ENCODE peak calls at places on chromosomes 6 and 20, in seven cellular contexts. D is transverse colon, L is heart left ventricle, N is Peyer's patch, O is H54, Y is uterus, C is suprapubic skin. P is an unnamed sample.
A peak's percentile ranks its signal among the peaks of the same experiment; 100 is the strongest.

GRCh38 chr6:155112757-155113156 is 117.6 kb downstream of the TIAM2 start:
- DNase-seq in D (no peak), L (no peak), N (no peak), O (no peak), Y (no peak), C (no peak), P (no peak)

GRCh38 chr20:11409526-11409925 is 508.2 kb upstream of the BTBD3 start:
- DNase-seq in D (no peak), L (no peak), N (no peak), O (no peak), Y (no peak), C (no peak), P (no peak)

GRCh38 chr6:166156942-166157341 is 10.7 kb downstream of the TBXT start:
- DNase-seq in D (no peak), L (no peak), N (no peak), O (no peak), Y (no peak), C (no peak), P (no peak)

GRCh38 chr20:7924692-7925091 is 15.6 kb downstream of the HAO1 start:
- DNase-seq in D (no peak), L (no peak), N (no peak), O (no peak), Y (no peak), C (no peak), P (no peak)

GRCh38 chr20:32877507-32877906 is 18.8 kb downstream of the EFCAB8 start:
- DNase-seq in D (no peak), L (no peak), N (no peak), O (no peak), Y (no peak), C (no peak), P (no peak)

GRCh38 chr6:5012531-5012930 is 8.7 kb upstream of the RPP40 start:
- DNase-seq in D (no peak), L (no peak), N (no peak), O (no peak), Y (no peak), C (no peak), P (no peak)

GRCh38 chr6:43820486-43820885 is 50.5 kb downstream of the VEGFA start:
- DNase-seq in D (no peak), L (no peak), N (no peak), O (no peak), Y (no peak), C (no peak), P (no peak)

GRCh38 chr6:148432405-148433195 is 90.0 kb downstream of the SASH1 start:
- DNase-seq in D (no peak), L (no peak), N (no peak), O (no peak), Y (peak; percentile 38), C (no peak), P (no peak)

GRCh38 chr6:104252276-104252675 is 607.4 kb downstream of the HACE1 start:
- DNase-seq in D (no peak), L (no peak), N (no peak), O (no peak), Y (no peak), C (no peak), P (no peak)

GRCh38 chr20:7497985-7498384 is 442.3 kb downstream of the HAO1 start:
- DNase-seq in D (no peak), L (no peak), N (no peak), O (peak; percentile 19), Y (no peak), C (no peak), P (no peak)

GRCh38 chr6:52284131-52284459 is 447 bp downstream of the MCM3 start:
- DNase-seq in D (peak; percentile 37), L (no peak), N (peak; percentile 66), O (peak; percentile 27), Y (peak; percentile 30), C (peak; percentile 68), P (no peak)

GRCh38 chr6:152356659-152357058 is 280.5 kb downstream of the SYNE1 start:
- DNase-seq in D (no peak), L (no peak), N (no peak), O (no peak), Y (no peak), C (no peak), P (no peak)

GRCh38 chr6:44067073-44067759 is 60.0 kb downstream of the MRPL14 start:
- DNase-seq in D (no peak), L (no peak), N (no peak), O (no peak), Y (peak; percentile 16), C (no peak), P (no peak)

GRCh38 chr6:130602151-130602770 is 224.9 kb upstream of the SMLR1 start:
- DNase-seq in D (no peak), L (no peak), N (no peak), O (peak; percentile 29), Y (peak; percentile 46), C (no peak), P (no peak)

GRCh38 chr6:20877008-20877937 is 343.0 kb downstream of the CDKAL1 start:
- DNase-seq in D (peak; percentile 40), L (no peak), N (peak; percentile 77), O (peak; percentile 52), Y (peak; percentile 61), C (peak; percentile 64), P (no peak)

GRCh38 chr20:14189794-14190402 is 147.5 kb downstream of the FLRT3 start:
- DNase-seq in D (no peak), L (no peak), N (no peak), O (no peak), Y (no peak), C (no peak), P (no peak)

GRCh38 chr6:9039258-9039657 is 603.9 kb upstream of the SLC35B3 start:
- DNase-seq in D (no peak), L (peak; percentile 35), N (no peak), O (no peak), Y (no peak), C (no peak), P (no peak)

GRCh38 chr20:11891081-11891826 is 26.4 kb upstream of the BTBD3 start:
- DNase-seq in D (peak; percentile 50), L (peak; percentile 78), N (peak; percentile 58), O (peak; percentile 22), Y (peak; percentile 31), C (peak; percentile 70), P (peak; percentile 63)

GRCh38 chr6:156944412-156944811 is 167.2 kb downstream of the ARID1B start:
- DNase-seq in D (no peak), L (no peak), N (no peak), O (no peak), Y (no peak), C (no peak), P (no peak)

GRCh38 chr20:298755-299391 is 1.5 kb downstream of the ZCCHC3 start:
- DNase-seq in D (no peak), L (no peak), N (no peak), O (no peak), Y (no peak), C (no peak), P (peak; percentile 54)

GRCh38 chr20:301886-302848 is 4.8 kb downstream of the ZCCHC3 start:
- DNase-seq in D (no peak), L (no peak), N (no peak), O (no peak), Y (no peak), C (no peak), P (no peak)

GRCh38 chr20:297925-298754 is 770 bp downstream of the ZCCHC3 start:
- DNase-seq in D (peak; percentile 84), L (peak; percentile 88), N (peak; percentile 89), O (peak; percentile 53), Y (peak; percentile 45), C (peak; percentile 81), P (peak; percentile 75)

GRCh38 chr20:297098-297924 is at the start of gene ZCCHC3:
- DNase-seq in D (peak; percentile 86), L (peak; percentile 92), N (peak; percentile 93), O (peak; percentile 74), Y (peak; percentile 93), C (peak; percentile 93), P (peak; percentile 93)

GRCh38 chr20:300345-300744 is 3.0 kb downstream of the ZCCHC3 start:
- DNase-seq in D (no peak), L (no peak), N (no peak), O (no peak), Y (no peak), C (no peak), P (no peak)
- TF ChIP-seq POLR2A in D (no peak), L (no peak), N (no peak), O (no peak), Y (no peak), C (no peak), P (no peak)

GRCh38 chr6:75751443-75751842 is 2.4 kb downstream of the MYO6 start:
- DNase-seq in D (no peak), L (no peak), N (no peak), O (no peak), Y (no peak), C (no peak), P (no peak)

GRCh38 chr6:75750925-75751324 is 1.9 kb downstream of the MYO6 start:
- DNase-seq in D (no peak), L (no peak), N (no peak), O (no peak), Y (no peak), C (no peak), P (no peak)

GRCh38 chr6:75747985-75748742 is 875 bp upstream of the MYO6 start:
- DNase-seq in D (no peak), L (no peak), N (no peak), O (no peak), Y (no peak), C (no peak), P (peak; percentile 22)

GRCh38 chr6:75747371-75747984 is 1.6 kb upstream of the MYO6 start:
- DNase-seq in D (peak; percentile 45), L (no peak), N (no peak), O (no peak), Y (no peak), C (no peak), P (no peak)

GRCh38 chr6:75748743-75749538 is at the start of gene MYO6:
- DNase-seq in D (peak; percentile 85), L (peak; percentile 88), N (peak; percentile 85), O (peak; percentile 49), Y (peak; percentile 44), C (peak; percentile 78), P (peak; percentile 71)
- TF ChIP-seq POLR2A in D (peak; percentile 94), L (no peak), N (peak; percentile 91), O (peak; percentile 90), Y (peak; percentile 66), C (peak; percentile 74), P (no peak)

GRCh38 chr6:112233864-112234263 is 20.5 kb downstream of the LAMA4 start:
- DNase-seq in D (no peak), L (no peak), N (no peak), O (no peak), Y (no peak), C (no peak), P (no peak)
- TF ChIP-seq POLR2A in D (no peak), L (no peak), N (no peak), O (no peak), Y (no peak), C (no peak), P (no peak)

DNA sequence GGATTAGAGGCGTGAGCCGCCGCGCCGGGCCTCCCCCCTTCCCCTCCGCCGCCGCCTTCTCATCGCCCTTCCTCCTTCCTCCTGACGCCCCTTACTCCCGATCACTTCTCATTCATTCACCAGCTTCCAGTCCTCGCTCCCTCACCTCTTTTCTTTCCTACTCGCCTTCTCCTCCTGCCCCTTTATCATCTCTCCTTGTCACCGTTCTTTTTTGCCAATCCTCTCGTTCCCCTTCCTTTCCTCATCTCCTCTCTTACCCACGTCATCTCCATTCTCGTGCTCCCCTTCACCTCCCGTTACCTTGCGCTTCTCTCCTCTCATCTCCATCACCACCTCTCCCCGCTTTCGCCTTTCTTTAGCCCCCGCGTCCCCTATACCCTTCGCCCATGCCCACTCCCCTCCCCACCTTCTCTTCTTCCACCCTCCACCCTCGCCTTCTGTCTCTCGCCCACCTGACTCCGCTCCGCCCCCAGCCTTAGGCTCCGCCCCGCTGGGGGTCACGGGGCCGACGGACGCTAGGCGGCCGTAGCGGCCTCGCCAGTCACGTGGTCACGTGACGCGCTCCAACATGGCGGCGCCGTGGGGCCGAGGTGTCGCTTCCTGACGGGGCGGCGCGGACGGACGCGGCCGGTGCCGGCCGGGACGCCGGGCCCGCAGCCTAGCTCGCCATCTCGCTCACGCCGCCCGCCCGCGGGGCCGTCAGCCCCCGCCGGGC is at the start of gene ARFGEF2:
- DNase-seq in D (peak; percentile 95), L (peak; percentile 96), N (peak; percentile 97), O (peak; percentile 93), Y (peak; percentile 88), C (peak; percentile 93), P (peak; percentile 96)
- TF ChIP-seq POLR2A in D (peak; percentile 96), L (no peak), N (peak; percentile 83), O (peak; percentile 94), Y (peak; percentile 96), C (peak; percentile 91), P (peak; percentile 88)